ENCODE peak calls at places on chromosomes 11 and 22, in ten cellular contexts. One of them, this sample, is unnamed.

GRCh38 chr22:35882226-35883027 is 146.2 kb downstream of the RBFOX2 start:
- DNase-seq in left ventricle myocardium superior: no peak
- DNase-seq in immature natural killer cell: no peak
- DNase-seq in progenitor cell of endocrine pancreas: no peak
- DNase-seq in non-pigmented ciliary epithelial cell: no peak
- DNase-seq in right lobe of liver: no peak
- DNase-seq in NCI-H510A treated with DMSO at 0.1 percent for 48 hours: no peak
- DNase-seq in HFF-Myc: no peak
- DNase-seq in germinal center: no peak
- DNase-seq in CD8-positive, alpha-beta memory T cell: no peak
- DNase-seq in this sample: no peak

GRCh38 chr22:42376721-42377177 is 55.5 kb downstream of the NFAM1 start:
- DNase-seq in left ventricle myocardium superior: peak; percentile 86
- DNase-seq in immature natural killer cell: no peak
- DNase-seq in progenitor cell of endocrine pancreas: no peak
- DNase-seq in non-pigmented ciliary epithelial cell: no peak
- DNase-seq in right lobe of liver: peak; percentile 78
- DNase-seq in NCI-H510A treated with DMSO at 0.1 percent for 48 hours: peak; percentile 78
- DNase-seq in HFF-Myc: peak; percentile 96
- DNase-seq in germinal center: no peak
- DNase-seq in CD8-positive, alpha-beta memory T cell: no peak
- DNase-seq in this sample: peak; percentile 48

GRCh38 chr11:128448487-128448886 is 138.9 kb downstream of the ETS1 start:
- DNase-seq in left ventricle myocardium superior: no peak
- DNase-seq in immature natural killer cell: no peak
- DNase-seq in progenitor cell of endocrine pancreas: no peak
- DNase-seq in non-pigmented ciliary epithelial cell: peak; percentile 50
- DNase-seq in right lobe of liver: peak; percentile 78
- DNase-seq in NCI-H510A treated with DMSO at 0.1 percent for 48 hours: peak; percentile 15
- DNase-seq in HFF-Myc: no peak
- DNase-seq in germinal center: no peak
- DNase-seq in CD8-positive, alpha-beta memory T cell: peak; percentile 26
- DNase-seq in this sample: no peak

GRCh38 chr11:6833329-6833728 is 12.2 kb upstream of the OR10A5 start:
- DNase-seq in left ventricle myocardium superior: no peak
- DNase-seq in immature natural killer cell: no peak
- DNase-seq in progenitor cell of endocrine pancreas: no peak
- DNase-seq in non-pigmented ciliary epithelial cell: no peak
- DNase-seq in right lobe of liver: no peak
- DNase-seq in NCI-H510A treated with DMSO at 0.1 percent for 48 hours: no peak
- DNase-seq in HFF-Myc: no peak
- DNase-seq in germinal center: no peak
- DNase-seq in CD8-positive, alpha-beta memory T cell: no peak
- DNase-seq in this sample: no peak

GRCh38 chr11:2748061-2748813 is 48.4 kb upstream of the KCNQ1OT1 start:
- DNase-seq in left ventricle myocardium superior: no peak
- DNase-seq in immature natural killer cell: no peak
- DNase-seq in progenitor cell of endocrine pancreas: no peak
- DNase-seq in non-pigmented ciliary epithelial cell: no peak
- DNase-seq in right lobe of liver: peak; percentile 40
- DNase-seq in NCI-H510A treated with DMSO at 0.1 percent for 48 hours: no peak
- DNase-seq in HFF-Myc: no peak
- DNase-seq in germinal center: no peak
- DNase-seq in CD8-positive, alpha-beta memory T cell: peak; percentile 23
- DNase-seq in this sample: no peak

GRCh38 chr11:57380975-57381374 is at the start of gene PRG3:
- DNase-seq in left ventricle myocardium superior: no peak
- DNase-seq in immature natural killer cell: no peak
- DNase-seq in progenitor cell of endocrine pancreas: no peak
- DNase-seq in non-pigmented ciliary epithelial cell: no peak
- DNase-seq in right lobe of liver: no peak
- DNase-seq in NCI-H510A treated with DMSO at 0.1 percent for 48 hours: no peak
- DNase-seq in HFF-Myc: no peak
- DNase-seq in germinal center: no peak
- DNase-seq in CD8-positive, alpha-beta memory T cell: no peak
- DNase-seq in this sample: no peak

GRCh38 chr11:124069429-124070401 is 28.6 kb upstream of the OR10G7 start:
- DNase-seq in left ventricle myocardium superior: peak; percentile 34
- DNase-seq in immature natural killer cell: peak; percentile 14
- DNase-seq in progenitor cell of endocrine pancreas: peak; percentile 46
- DNase-seq in non-pigmented ciliary epithelial cell: no peak
- DNase-seq in right lobe of liver: peak; percentile 64
- DNase-seq in NCI-H510A treated with DMSO at 0.1 percent for 48 hours: peak; percentile 50
- DNase-seq in HFF-Myc: peak; percentile 31
- DNase-seq in germinal center: peak; percentile 9
- DNase-seq in CD8-positive, alpha-beta memory T cell: no peak
- DNase-seq in this sample: peak; percentile 40

GRCh38 chr11:9600651-9601040 is 27.2 kb downstream of the WEE1 start:
- DNase-seq in left ventricle myocardium superior: no peak
- DNase-seq in immature natural killer cell: no peak
- DNase-seq in progenitor cell of endocrine pancreas: no peak
- DNase-seq in non-pigmented ciliary epithelial cell: no peak
- DNase-seq in right lobe of liver: no peak
- DNase-seq in NCI-H510A treated with DMSO at 0.1 percent for 48 hours: no peak
- DNase-seq in HFF-Myc: no peak
- DNase-seq in germinal center: no peak
- DNase-seq in CD8-positive, alpha-beta memory T cell: no peak
- DNase-seq in this sample: no peak

GRCh38 chr11:61769169-61769920 is 16.9 kb downstream of the MYRF start:
- DNase-seq in left ventricle myocardium superior: no peak
- DNase-seq in immature natural killer cell: no peak
- DNase-seq in progenitor cell of endocrine pancreas: peak; percentile 41
- DNase-seq in non-pigmented ciliary epithelial cell: peak; percentile 19
- DNase-seq in right lobe of liver: no peak
- DNase-seq in NCI-H510A treated with DMSO at 0.1 percent for 48 hours: no peak
- DNase-seq in HFF-Myc: no peak
- DNase-seq in germinal center: no peak
- DNase-seq in CD8-positive, alpha-beta memory T cell: no peak
- DNase-seq in this sample: no peak

GRCh38 chr22:41885576-41885975 is 29.3 kb downstream of the SHISA8 start:
- DNase-seq in left ventricle myocardium superior: no peak
- DNase-seq in immature natural killer cell: no peak
- DNase-seq in progenitor cell of endocrine pancreas: no peak
- DNase-seq in non-pigmented ciliary epithelial cell: no peak
- DNase-seq in right lobe of liver: no peak
- DNase-seq in NCI-H510A treated with DMSO at 0.1 percent for 48 hours: no peak
- DNase-seq in HFF-Myc: no peak
- DNase-seq in germinal center: no peak
- DNase-seq in CD8-positive, alpha-beta memory T cell: no peak
- DNase-seq in this sample: no peak